ENCODE peak calls at places on chromosomes 4 and X, in seven cellular contexts. L is NCI-H446; I is activated CD4-positive, CD25-positive, alpha-beta regulatory T cell; D is psoas muscle; X is natural killer cell treated with Interleukin-12 subunit alpha and Interleukin-12 subunit beta and Interleukin-15 and Interleukin-18, amount 100 ng/mL, for 72 hours; K is GDM1; J is germinal center. H is an unnamed sample.

GRCh38 chrX:138191998-138192397 is 519.5 kb downstream of the FGF13 start:
- DNase-seq in L (no peak), I (no peak), D (no peak), X (no peak), K (no peak), J (no peak), H (no peak)

GRCh38 chr4:15232725-15233597 is 194.9 kb upstream of the C1QTNF7 start:
- DNase-seq in L (peak), I (no peak), D (no peak), X (no peak), K (no peak), J (no peak), H (peak)

GRCh38 chrX:97267376-97267775 is 383.7 kb downstream of the RPA4 start:
- DNase-seq in L (no peak), I (no peak), D (no peak), X (no peak), K (no peak), J (no peak), H (peak)

GRCh38 chrX:49101629-49101984 is 21.9 kb upstream of the WDR45 start:
- DNase-seq in L (no peak), I (no peak), D (no peak), X (no peak), K (no peak), J (no peak), H (no peak)

GRCh38 chrX:113947548-113947947 is 636.3 kb upstream of the HTR2C start:
- DNase-seq in L (no peak), I (no peak), D (no peak), X (no peak), K (no peak), J (peak), H (no peak)

GRCh38 chr4:144820706-144821105 is 174.8 kb downstream of the HHIP start:
- DNase-seq in L (no peak), I (no peak), D (no peak), X (no peak), K (no peak), J (no peak), H (peak)

GRCh38 chr4:15455290-15455689 is 14.4 kb upstream of the CC2D2A start:
- DNase-seq in L (no peak), I (no peak), D (peak), X (no peak), K (no peak), J (no peak), H (peak)

GRCh38 chrX:3144651-3145050 is 103.4 kb downstream of the ARSF start:
- DNase-seq in L (no peak), I (no peak), D (no peak), X (no peak), K (no peak), J (no peak), H (no peak)

GRCh38 chr4:132934901-132935300 is 214.2 kb upstream of the PCDH10 start:
- DNase-seq in L (no peak), I (no peak), D (no peak), X (no peak), K (no peak), J (no peak), H (no peak)

GRCh38 chr4:94726524-94727123 is 31.1 kb upstream of the BMPR1B start:
- DNase-seq in L (no peak), I (no peak), D (no peak), X (no peak), K (no peak), J (no peak), H (no peak)

GRCh38 chr4:154466336-154466735 is 25.3 kb downstream of the DCHS2 start:
- DNase-seq in L (no peak), I (no peak), D (no peak), X (no peak), K (no peak), J (no peak), H (no peak)

GRCh38 chr4:126850286-126850685 is 782.5 kb upstream of the INTU start:
- DNase-seq in L (peak), I (no peak), D (no peak), X (no peak), K (no peak), J (no peak), H (peak)

GRCh38 chr4:48228887-48229462 is 40.7 kb downstream of the TEC start:
- DNase-seq in L (no peak), I (no peak), D (no peak), X (no peak), K (no peak), J (no peak), H (no peak)

GRCh38 chr4:184453402-184454160 is 20.8 kb downstream of the IRF2 start:
- DNase-seq in L (no peak), I (peak), D (no peak), X (no peak), K (peak), J (peak), H (peak)

GRCh38 chr4:72110886-72111285 is 79.1 kb downstream of the NPFFR2 start:
- DNase-seq in L (no peak), I (no peak), D (no peak), X (no peak), K (no peak), J (no peak), H (no peak)

GRCh38 chr4:28490669-28491068 is 1630.0 kb downstream of the STIM2 start:
- DNase-seq in L (no peak), I (no peak), D (no peak), X (no peak), K (no peak), J (no peak), H (peak)

GRCh38 chr4:102157984-102158383 is 187.3 kb downstream of the SLC39A8 start:
- DNase-seq in L (no peak), I (no peak), D (no peak), X (no peak), K (no peak), J (no peak), H (no peak)

H was measured in EL.